ENCODE peak calls at places on chromosome 1, in four cellular contexts. One of them, this sample, is unnamed. For H3K4me1, the result is how much of the 10 kb centered on the place peaks cover.

GRCh38 chr1:106080608-106081325 is 975.7 kb upstream of the PRMT6 start:
- DNase-seq in sigmoid colon: no peak
- DNase-seq in SK-N-SH: no peak
- DNase-seq in lung: no peak
- DNase-seq in this sample: no peak

GRCh38 chr1:53327183-53327941 is 508 bp downstream of the LRP8 start:
- DNase-seq in SK-N-SH: peak
- DNase-seq in lung: no peak
- DNase-seq in sigmoid colon: no peak
- DNase-seq in this sample: peak

GRCh38 chr1:7648761-7649384 is 122.2 kb upstream of the VAMP3 start:
- DNase-seq in lung: peak
- DNase-seq in SK-N-SH: no peak
- DNase-seq in sigmoid colon: peak
- DNase-seq in this sample: no peak

GRCh38 chr1:112625696-112626095 is 6.1 kb downstream of the CAPZA1 start:
- DNase-seq in lung: no peak
- DNase-seq in SK-N-SH: no peak
- DNase-seq in sigmoid colon: no peak
- DNase-seq in this sample: no peak

GRCh38 chr1:41537788-41538351 is 53.4 kb upstream of the EDN2 start:
- DNase-seq in sigmoid colon: peak
- DNase-seq in SK-N-SH: no peak
- DNase-seq in lung: no peak
- DNase-seq in this sample: no peak

GRCh38 chr1:40393173-40393572 is 19.6 kb downstream of the SMAP2 start:
- DNase-seq in lung: no peak
- DNase-seq in SK-N-SH: no peak
- DNase-seq in sigmoid colon: no peak
- DNase-seq in this sample: no peak

GRCh38 chr1:81974222-81974841 is 173.6 kb downstream of the ADGRL2 start:
- DNase-seq in sigmoid colon: no peak
- DNase-seq in SK-N-SH: no peak
- DNase-seq in lung: no peak
- DNase-seq in this sample: peak

GRCh38 chr1:66925944-66926343 is 1.2 kb downstream of the MIER1 start:
- DNase-seq in sigmoid colon: no peak
- DNase-seq in lung: no peak
- DNase-seq in SK-N-SH: peak
- DNase-seq in this sample: no peak

GRCh38 chr1:103525114-103525606 is 339 bp upstream of the RNPC3 start:
- DNase-seq in lung: no peak
- DNase-seq in SK-N-SH: peak
- DNase-seq in sigmoid colon: no peak
- DNase-seq in this sample: peak

GRCh38 chr1:41532206-41532975 is 47.9 kb upstream of the EDN2 start:
- DNase-seq in lung: no peak
- DNase-seq in SK-N-SH: no peak
- DNase-seq in sigmoid colon: no peak
- DNase-seq in this sample: no peak

GRCh38 chr1:247295746-247296145 is 35.9 kb downstream of the ZNF496 start:
- DNase-seq in lung: no peak
- DNase-seq in sigmoid colon: no peak
- DNase-seq in SK-N-SH: no peak
- DNase-seq in this sample: no peak

GRCh38 chr1:111197598-111198289 is 2.7 kb downstream of the DENND2D start:
- DNase-seq in sigmoid colon: no peak
- DNase-seq in lung: no peak
- DNase-seq in SK-N-SH: no peak
- DNase-seq in this sample: no peak

GRCh38 chr1:117122297-117123025 is 912 bp upstream of the TRIM45 start:
- DNase-seq in sigmoid colon: no peak
- DNase-seq in SK-N-SH: no peak
- DNase-seq in lung: no peak
- DNase-seq in this sample: no peak

GRCh38 chr1:53628286-53628955 is 110.5 kb downstream of the GLIS1 start:
- DNase-seq in SK-N-SH: no peak
- DNase-seq in sigmoid colon: no peak
- DNase-seq in lung: no peak
- DNase-seq in this sample: no peak

GRCh38 chr1:215544566-215544965 is 22.5 kb upstream of the KCTD3 start:
- DNase-seq in sigmoid colon: peak
- DNase-seq in lung: no peak
- DNase-seq in SK-N-SH: no peak
- DNase-seq in this sample: no peak

GRCh38 chr1:84750110-84750509 is 59.8 kb upstream of the SSX2IP start:
- DNase-seq in lung: no peak
- DNase-seq in SK-N-SH: no peak
- DNase-seq in sigmoid colon: no peak
- DNase-seq in this sample: no peak

GRCh38 chr1:45337630-45338320 is 2.2 kb upstream of the TOE1 start:
- DNase-seq in sigmoid colon: no peak
- DNase-seq in lung: no peak
- DNase-seq in SK-N-SH: no peak
- DNase-seq in this sample: no peak

GRCh38 chr1:223748773-223749733 is 36.7 kb downstream of the CAPN2 start:
- DNase-seq in lung: peak
- DNase-seq in SK-N-SH: peak
- DNase-seq in sigmoid colon: peak
- DNase-seq in this sample: no peak

GRCh38 chr1:233113713-233114028 is 163.3 kb downstream of the NTPCR start:
- DNase-seq in lung: no peak
- DNase-seq in SK-N-SH: no peak
- DNase-seq in sigmoid colon: no peak
- DNase-seq in this sample: no peak

GRCh38 chr1:211135342-211135950 is 1.5 kb upstream of the KCNH1 start:
- DNase-seq in sigmoid colon: no peak
- DNase-seq in SK-N-SH: peak
- DNase-seq in lung: no peak
- DNase-seq in this sample: peak

GRCh38 chr1:154386643-154387352 is 18.3 kb upstream of the IL6R start:
- DNase-seq in SK-N-SH: no peak
- DNase-seq in sigmoid colon: peak
- DNase-seq in lung: peak
- DNase-seq in this sample: peak

GRCh38 chr1:174550296-174550695 is 102.5 kb downstream of the GPR52 start:
- DNase-seq in lung: no peak
- DNase-seq in sigmoid colon: no peak
- DNase-seq in SK-N-SH: no peak
- DNase-seq in this sample: no peak

GRCh38 chr1:76868916-76869315 is 1.6 kb downstream of the ST6GALNAC5 start:
- DNase-seq in lung: no peak
- DNase-seq in sigmoid colon: no peak
- DNase-seq in SK-N-SH: peak
- DNase-seq in this sample: no peak

GRCh38 chr1:184272178-184272866 is 114.5 kb upstream of the C1orf21 start:
- DNase-seq in sigmoid colon: no peak
- DNase-seq in SK-N-SH: no peak
- DNase-seq in lung: no peak
- DNase-seq in this sample: no peak

GRCh38 chr1:174217787-174218574 is 58.7 kb downstream of the RABGAP1L start:
- DNase-seq in lung: no peak
- DNase-seq in SK-N-SH: peak
- DNase-seq in sigmoid colon: no peak
- DNase-seq in this sample: peak

GRCh38 chr1:6445062-6445763 is 20.6 kb downstream of the ESPN start:
- DNase-seq in lung: peak
- DNase-seq in SK-N-SH: peak
- DNase-seq in sigmoid colon: no peak
- DNase-seq in this sample: peak

GRCh38 chr1:161952603-161953172 is 71.0 kb downstream of the OLFML2B start:
- DNase-seq in lung: no peak
- DNase-seq in sigmoid colon: no peak
- DNase-seq in SK-N-SH: no peak
- DNase-seq in this sample: no peak

GRCh38 chr1:204085876-204086275 is 13.0 kb downstream of the SOX13 start:
- DNase-seq in sigmoid colon: no peak
- DNase-seq in SK-N-SH: no peak
- DNase-seq in lung: no peak
- DNase-seq in this sample: no peak
- H3K4me1 ChIP-seq in sigmoid colon: half or more
- H3K4me1 ChIP-seq in SK-N-SH: under half
- H3K4me1 ChIP-seq in lung: under half
- H3K4me1 ChIP-seq in this sample: half or more

GRCh38 chr1:204081791-204082513 is 9.0 kb downstream of the SOX13 start:
- DNase-seq in lung: no peak
- DNase-seq in sigmoid colon: peak
- DNase-seq in SK-N-SH: no peak
- DNase-seq in this sample: no peak
- H3K4me1 ChIP-seq in lung: under half
- H3K4me1 ChIP-seq in sigmoid colon: half or more
- H3K4me1 ChIP-seq in SK-N-SH: under half
- H3K4me1 ChIP-seq in this sample: half or more

GRCh38 chr1:9590201-9590600 is 1.5 kb downstream of the TMEM201 start:
- DNase-seq in sigmoid colon: no peak
- DNase-seq in lung: no peak
- DNase-seq in SK-N-SH: no peak
- DNase-seq in this sample: no peak
- H3K4me1 ChIP-seq in sigmoid colon: under half
- H3K4me1 ChIP-seq in lung: under half
- H3K4me1 ChIP-seq in SK-N-SH: under half
- H3K4me1 ChIP-seq in this sample: half or more

DNA sequence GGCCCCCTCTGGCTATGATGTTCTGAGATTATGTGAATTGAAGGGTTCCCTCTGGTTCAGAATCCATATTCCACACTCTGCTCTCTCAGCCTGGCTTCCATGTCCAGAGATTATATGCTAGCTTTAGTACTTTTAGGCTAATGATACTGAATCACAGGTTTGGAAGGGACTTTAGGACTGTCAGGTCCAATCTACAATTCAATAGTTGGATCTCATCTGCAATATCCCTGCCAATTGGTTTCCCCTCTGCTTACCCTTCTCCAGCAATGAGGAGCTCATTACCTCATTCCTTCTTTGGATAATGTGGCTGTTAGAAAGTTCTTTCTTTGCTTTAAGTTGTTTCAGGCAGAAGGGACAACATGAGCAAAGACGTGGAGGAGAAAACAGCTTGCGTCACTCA is 245.3 kb downstream of the PLPP3 start:
- DNase-seq in lung: no peak
- DNase-seq in sigmoid colon: no peak
- DNase-seq in SK-N-SH: no peak
- DNase-seq in this sample: no peak
- H3K4me1 ChIP-seq in lung: under half
- H3K4me1 ChIP-seq in sigmoid colon: under half
- H3K4me1 ChIP-seq in SK-N-SH: under half
- H3K4me1 ChIP-seq in this sample: half or more

GRCh38 chr1:225772848-225773247 is 4.8 kb upstream of the SRP9 start:
- DNase-seq in lung: no peak
- DNase-seq in SK-N-SH: no peak
- DNase-seq in sigmoid colon: no peak
- DNase-seq in this sample: no peak

GRCh38 chr1:225769687-225770086 is 7.9 kb upstream of the SRP9 start:
- DNase-seq in sigmoid colon: no peak
- DNase-seq in SK-N-SH: no peak
- DNase-seq in lung: no peak
- DNase-seq in this sample: no peak

GRCh38 chr1:225772323-225772768 is 5.3 kb upstream of the SRP9 start:
- DNase-seq in lung: peak
- DNase-seq in sigmoid colon: peak
- DNase-seq in SK-N-SH: peak
- DNase-seq in this sample: peak

GRCh38 chr1:225770586-225771248 is 6.9 kb upstream of the SRP9 start:
- DNase-seq in SK-N-SH: no peak
- DNase-seq in lung: no peak
- DNase-seq in sigmoid colon: no peak
- DNase-seq in this sample: peak

GRCh38 chr1:225771661-225772322 is 5.8 kb upstream of the SRP9 start:
- DNase-seq in SK-N-SH: no peak
- DNase-seq in sigmoid colon: no peak
- DNase-seq in lung: no peak
- DNase-seq in this sample: no peak
- H3K4me1 ChIP-seq in SK-N-SH: under half
- H3K4me1 ChIP-seq in sigmoid colon: half or more
- H3K4me1 ChIP-seq in lung: under half
- H3K4me1 ChIP-seq in this sample: half or more

GRCh38 chr1:230135726-230136125 is 68.7 kb downstream of the GALNT2 start:
- DNase-seq in sigmoid colon: no peak
- DNase-seq in lung: no peak
- DNase-seq in SK-N-SH: no peak
- DNase-seq in this sample: no peak

GRCh38 chr1:230129341-230129740 is 62.3 kb downstream of the GALNT2 start:
- DNase-seq in sigmoid colon: no peak
- DNase-seq in lung: no peak
- DNase-seq in SK-N-SH: no peak
- DNase-seq in this sample: no peak

GRCh38 chr1:230130172-230130944 is 63.3 kb downstream of the GALNT2 start:
- DNase-seq in lung: no peak
- DNase-seq in SK-N-SH: no peak
- DNase-seq in sigmoid colon: no peak
- DNase-seq in this sample: no peak

GRCh38 chr1:230131457-230131856 is 64.4 kb downstream of the GALNT2 start:
- DNase-seq in sigmoid colon: no peak
- DNase-seq in SK-N-SH: no peak
- DNase-seq in lung: no peak
- DNase-seq in this sample: no peak

GRCh38 chr1:230132758-230133157 is 65.7 kb downstream of the GALNT2 start:
- DNase-seq in SK-N-SH: no peak
- DNase-seq in lung: no peak
- DNase-seq in sigmoid colon: no peak
- DNase-seq in this sample: no peak
- H3K4me1 ChIP-seq in SK-N-SH: under half
- H3K4me1 ChIP-seq in lung: under half
- H3K4me1 ChIP-seq in sigmoid colon: under half
- H3K4me1 ChIP-seq in this sample: under half

This sample was measured in HepG2.